ENCODE peak calls at places on chromosomes 7 and 10, in ten cellular contexts. P is ovary, V is mammary epithelial cell, K is GM12864, O is GM12865, R is HCT116, X is heart right ventricle, F is fibroblast of mammary gland, G is left ventricle myocardium inferior, N is A549. L is an unnamed sample.

GRCh38 chr7:83976302-83976701 is 218.3 kb downstream of the SEMA3A start:
- DNase-seq in O (peak; percentile 43), P (no peak), F (peak; percentile 51), G (no peak), R (no peak), X (no peak), V (peak; percentile 17), N (peak; percentile 6), K (no peak), L (peak; percentile 47)

GRCh38 chr7:13921062-13921461 is 68.4 kb downstream of the ETV1 start:
- DNase-seq in V (no peak), K (no peak), G (no peak), F (no peak), N (no peak), R (no peak), P (no peak), O (no peak), X (no peak), L (no peak)

GRCh38 chr7:46738165-46738564 is 817.1 kb upstream of the IGFBP3 start:
- DNase-seq in K (no peak), X (no peak), N (no peak), O (no peak), F (no peak), G (no peak), P (no peak), R (no peak), V (no peak), L (no peak)

GRCh38 chr10:17599089-17599488 is 18.1 kb downstream of the HACD1 start:
- DNase-seq in X (no peak), V (no peak), K (no peak), R (peak; percentile 13), F (peak; percentile 53), N (peak; percentile 35), G (no peak), O (peak; percentile 33), P (no peak), L (peak; percentile 36)

GRCh38 chr10:45373783-45374450 is at the start of gene ALOX5:
- DNase-seq in N (peak; percentile 13), O (peak; percentile 79), V (no peak), G (peak; percentile 76), X (peak; percentile 77), K (no peak), R (no peak), P (peak; percentile 31), F (no peak), L (no peak)

GRCh38 chr10:122286872-122287271 is 15.8 kb downstream of the BTBD16 start:
- DNase-seq in V (no peak), K (no peak), F (peak; percentile 58), P (no peak), O (no peak), G (peak; percentile 36), N (no peak), X (no peak), R (no peak), L (peak; percentile 23)

GRCh38 chr7:105584165-105584564 is 2.9 kb upstream of the EFCAB10 start:
- DNase-seq in X (no peak), R (no peak), N (no peak), V (no peak), O (no peak), F (no peak), K (no peak), P (no peak), G (no peak), L (no peak)

GRCh38 chr10:3115685-3116084 is 48.3 kb downstream of the PFKP start:
- DNase-seq in O (no peak), G (no peak), X (no peak), V (no peak), R (no peak), P (no peak), F (no peak), K (no peak), N (no peak), L (no peak)

GRCh38 chr7:71984348-71984747 is 427.8 kb downstream of the CALN1 start:
- DNase-seq in K (no peak), N (no peak), O (no peak), P (no peak), X (no peak), V (no peak), F (no peak), G (no peak), R (no peak), L (no peak)

GRCh38 chr7:27950123-27950522 is 210.2 kb downstream of the TAX1BP1 start:
- DNase-seq in V (no peak), F (no peak), O (no peak), G (peak; percentile 76), P (no peak), X (peak; percentile 53), R (no peak), N (no peak), K (no peak), L (no peak)

DNA sequence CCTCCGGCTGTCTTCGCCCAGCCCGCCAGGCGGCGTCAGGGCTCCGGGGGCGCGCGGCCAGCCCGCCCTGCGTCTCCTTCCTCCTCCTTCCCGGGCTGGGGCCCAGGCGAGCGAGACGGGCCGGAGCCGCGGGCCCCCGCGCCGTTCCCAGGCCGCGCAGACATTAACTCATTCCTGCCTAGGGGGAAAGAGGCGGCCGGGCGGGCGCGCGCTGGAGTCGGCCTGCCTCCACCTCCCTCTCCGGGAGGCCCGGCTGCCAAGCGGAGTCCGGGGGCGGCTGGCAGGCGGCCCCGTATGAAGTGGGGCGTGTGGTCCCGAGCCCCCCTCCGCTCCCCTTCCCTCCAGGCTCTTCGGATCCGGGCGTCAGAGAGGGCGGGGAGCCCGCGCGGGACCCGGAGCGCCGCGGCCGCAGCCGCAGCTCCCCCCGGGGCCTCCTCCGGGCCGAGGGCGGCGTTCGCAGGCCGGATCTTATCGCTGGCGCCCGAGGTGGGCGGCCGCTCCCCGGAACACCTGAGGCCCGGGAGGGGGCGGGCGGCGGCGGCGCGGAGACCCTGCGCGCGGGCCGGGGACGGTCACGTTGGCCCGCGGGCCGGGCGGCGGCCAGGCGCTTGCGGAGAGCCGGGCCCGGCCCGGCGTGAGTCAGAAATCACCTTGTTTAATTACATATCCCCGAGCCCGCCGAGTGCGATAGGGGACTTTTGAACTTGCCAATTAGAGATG is 43.1 kb downstream of the LDB3 start:
- DNase-seq in P (peak; percentile 89), R (peak; percentile 54), G (peak; percentile 89), K (peak; percentile 46), F (peak; percentile 83), X (peak; percentile 91), N (peak; percentile 88), V (peak; percentile 88), O (peak; percentile 93), L (peak; percentile 89)
- TF ChIP-seq CTCF in P (peak; percentile 84), R (peak; percentile 67), G (peak; percentile 89), K (peak; percentile 80), F (peak; percentile 42), X (peak; percentile 90), N (peak; percentile 84), V (no peak), O (peak; percentile 86), L (peak; percentile 74)

DNA sequence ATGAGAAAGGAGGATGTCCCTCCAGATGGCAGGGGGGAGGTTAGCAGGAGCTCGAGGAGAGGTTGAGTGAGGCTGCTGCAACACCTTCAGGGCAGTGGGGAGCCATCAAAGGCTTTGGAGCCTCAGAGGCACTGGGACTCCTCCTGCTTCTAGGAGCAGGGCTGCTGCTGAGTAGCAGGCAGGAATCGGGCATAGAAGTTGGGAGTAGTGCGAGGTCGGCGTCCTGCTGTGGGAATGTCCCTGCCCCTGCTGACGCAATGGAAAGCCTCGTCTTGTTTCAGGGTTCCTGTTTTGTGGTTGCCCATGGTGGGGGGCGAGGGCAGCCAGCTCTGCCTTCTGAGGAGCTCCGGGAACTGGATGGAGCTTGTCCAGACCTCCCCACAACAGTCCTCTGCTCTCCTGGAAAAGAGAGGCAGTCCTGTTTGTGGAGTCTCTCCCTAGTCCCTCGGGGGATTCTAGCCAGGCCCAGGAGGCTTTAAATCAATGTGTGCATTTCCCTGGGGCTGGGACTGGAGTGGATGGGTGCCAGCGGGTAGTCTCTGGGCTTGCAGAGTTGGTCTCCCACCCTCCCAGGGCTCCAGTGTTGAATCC is 98.8 kb upstream of the PPIF start:
- DNase-seq in K (no peak), V (no peak), G (peak; percentile 65), O (peak; percentile 60), P (no peak), F (no peak), X (peak; percentile 45), R (no peak), N (no peak), L (peak; percentile 80)
- H3K4me3 ChIP-seq in K (peak overlapping the region; percentile 75), V (no peak overlapping the region), G (no peak overlapping the region), O (peak overlapping the region; percentile 84), P (no peak overlapping the region), F (no peak overlapping the region), X (no peak overlapping the region), R (no peak overlapping the region), N (no peak overlapping the region), L (no peak overlapping the region)

DNA sequence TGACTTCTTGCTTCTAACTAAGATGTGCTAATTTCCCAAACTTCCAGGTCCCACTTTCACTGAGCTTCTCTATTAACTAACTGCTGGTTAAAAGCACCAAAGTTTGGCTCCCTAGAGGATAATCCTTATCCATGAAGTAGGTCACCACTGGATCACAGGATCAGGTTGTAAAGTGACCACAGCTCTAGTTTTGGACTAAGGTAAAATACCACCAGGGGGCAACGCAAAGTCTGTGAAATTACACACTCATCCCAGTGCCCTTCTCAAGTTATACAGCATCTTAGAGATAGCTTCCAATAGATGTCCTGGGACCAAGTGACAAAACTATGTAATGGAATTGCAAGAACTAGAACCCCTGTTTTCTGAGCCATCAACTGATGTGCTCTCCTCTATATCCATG is 116.4 kb upstream of the ASAH2 start:
- DNase-seq in N (peak; percentile 35), K (no peak), R (peak; percentile 31), X (no peak), G (no peak), P (no peak), F (peak; percentile 65), O (peak; percentile 25), V (peak; percentile 25), L (peak; percentile 64)
- TF ChIP-seq CTCF in N (peak; percentile 47), K (peak; percentile 23), R (peak; percentile 57), X (peak; percentile 37), G (peak; percentile 44), P (no peak), F (peak; percentile 48), O (peak; percentile 25), V (peak; percentile 46), L (peak; percentile 58)

GRCh38 chr10:127347202-127347959 is 151.0 kb upstream of the INSYN2A start:
- DNase-seq in P (no peak), V (no peak), F (no peak), R (no peak), O (no peak), K (no peak), N (no peak), G (no peak), X (no peak), L (no peak)

GRCh38 chr10:127353544-127353943 is 157.2 kb upstream of the INSYN2A start:
- DNase-seq in X (no peak), P (no peak), V (no peak), O (no peak), N (no peak), F (no peak), R (no peak), K (no peak), G (no peak), L (no peak)

GRCh38 chr10:127345231-127345965 is 149.0 kb upstream of the INSYN2A start:
- DNase-seq in O (no peak), X (no peak), V (no peak), F (no peak), K (no peak), R (no peak), N (no peak), P (no peak), G (no peak), L (no peak)

GRCh38 chr10:127346604-127347003 is 150.2 kb upstream of the INSYN2A start:
- DNase-seq in N (no peak), X (no peak), R (no peak), O (peak; percentile 46), P (no peak), F (no peak), K (no peak), G (no peak), V (no peak), L (no peak)

GRCh38 chr10:127349737-127350136 is 153.3 kb upstream of the INSYN2A start:
- DNase-seq in O (no peak), K (no peak), G (no peak), V (no peak), R (no peak), X (no peak), F (no peak), P (no peak), N (no peak), L (peak; percentile 6)
- H3K4me3 ChIP-seq in O (no peak overlapping the region), K (no peak overlapping the region), G (no peak overlapping the region), V (no peak overlapping the region), R (no peak overlapping the region), X (no peak overlapping the region), F (no peak overlapping the region), P (no peak overlapping the region), N (no peak overlapping the region), L (no peak overlapping the region)

L was measured in fibroblast of villous mesenchyme.